ENCODE peak calls at places on chromosomes 3 and 15, in five cellular contexts. F is cardiac fibroblast, U is fibroblast of pulmonary artery, J is right lobe of liver, W is activated B cell treated with CpG ODN at 0.5 μM for 24 hours. Y is an unnamed sample.

GRCh38 chr3:146803746-146804145 is 198.6 kb upstream of the PLSCR5 start:
- DNase-seq in F (peak; percentile 94), U (peak; percentile 80), J (no peak), W (no peak), Y (no peak)

GRCh38 chr15:96138985-96139384 is 191.5 kb upstream of the NR2F2 start:
- DNase-seq in F (no peak), U (no peak), J (no peak), W (no peak), Y (no peak)

GRCh38 chr3:119145500-119146167 is at the start of gene TEX55:
- DNase-seq in F (peak; percentile 69), U (peak; percentile 66), J (no peak), W (no peak), Y (no peak)

GRCh38 chr15:94042163-94042954 is 189.0 kb upstream of the MCTP2 start:
- DNase-seq in F (peak; percentile 60), U (peak; percentile 71), J (no peak), W (no peak), Y (no peak)

GRCh38 chr3:119276657-119277056 is 17.5 kb upstream of the ARHGAP31 start:
- DNase-seq in F (no peak), U (no peak), J (no peak), W (no peak), Y (no peak)

GRCh38 chr3:179526989-179527391 is 35.7 kb upstream of the ACTL6A start:
- DNase-seq in F (peak; percentile 83), U (peak; percentile 94), J (no peak), W (no peak), Y (no peak)

GRCh38 chr15:48581221-48581620 is 64.3 kb downstream of the FBN1 start:
- DNase-seq in F (peak; percentile 61), U (peak; percentile 48), J (no peak), W (no peak), Y (no peak)

GRCh38 chr15:88915354-88915753 is 2.2 kb upstream of the MFGE8 start:
- DNase-seq in F (no peak), U (no peak), J (no peak), W (no peak), Y (no peak)

GRCh38 chr3:105781871-105782270 is 86.9 kb downstream of the CBLB start:
- DNase-seq in F (peak; percentile 54), U (peak; percentile 27), J (no peak), W (no peak), Y (no peak)

GRCh38 chr15:68592548-68592947 is 13.8 kb downstream of the CORO2B start:
- DNase-seq in F (peak; percentile 62), U (no peak), J (no peak), W (no peak), Y (no peak)

GRCh38 chr3:188472331-188472730 is 318.4 kb downstream of the LPP start:
- DNase-seq in F (peak; percentile 55), U (no peak), J (no peak), W (no peak), Y (no peak)

GRCh38 chr15:88894819-88895767 is at the start of gene HAPLN3:
- DNase-seq in F (peak; percentile 46), U (peak; percentile 40), J (no peak), W (peak; percentile 32), Y (no peak)

GRCh38 chr3:44942202-44942921 is 33.6 kb downstream of the ZDHHC3 start:
- DNase-seq in F (peak; percentile 72), U (peak; percentile 29), J (no peak), W (no peak), Y (no peak)

GRCh38 chr3:71492969-71493368 is 90.6 kb downstream of the FOXP1 start:
- DNase-seq in F (no peak), U (no peak), J (no peak), W (no peak), Y (no peak)

GRCh38 chr15:80404719-80405553 is 754 bp downstream of the ARNT2 start:
- DNase-seq in F (no peak), U (no peak), J (no peak), W (no peak), Y (no peak)

GRCh38 chr3:120203016-120203415 is 82.0 kb downstream of the GPR156 start:
- DNase-seq in F (peak; percentile 89), U (peak; percentile 95), J (no peak), W (no peak), Y (no peak)

GRCh38 chr15:78681306-78682012 is 40.4 kb upstream of the CHRNB4 start:
- DNase-seq in F (no peak), U (no peak), J (no peak), W (no peak), Y (no peak)

GRCh38 chr3:195189821-195190220 is 81.1 kb downstream of the XXYLT1 start:
- DNase-seq in F (no peak), U (no peak), J (no peak), W (no peak), Y (no peak)

GRCh38 chr3:59425371-59425770 is 375.5 kb upstream of the CFAP20DC start:
- DNase-seq in F (peak; percentile 80), U (peak; percentile 64), J (no peak), W (no peak), Y (no peak)

GRCh38 chr15:61080209-61081027 is 148.7 kb downstream of the RORA start:
- DNase-seq in F (no peak), U (no peak), J (no peak), W (no peak), Y (no peak)

GRCh38 chr3:55487376-55488241 is 503 bp upstream of the WNT5A start:
- DNase-seq in F (peak; percentile 79), U (peak; percentile 70), J (peak; percentile 65), W (no peak), Y (no peak)

GRCh38 chr15:101153801-101154656 is 97.8 kb downstream of the CHSY1 start:
- DNase-seq in F (no peak), U (no peak), J (no peak), W (no peak), Y (peak; percentile 12)

GRCh38 chr15:101149864-101150722 is 101.8 kb downstream of the CHSY1 start:
- DNase-seq in F (no peak), U (no peak), J (no peak), W (no peak), Y (no peak)

GRCh38 chr15:101150723-101151040 is 101.2 kb downstream of the CHSY1 start:
- DNase-seq in F (no peak), U (no peak), J (no peak), W (no peak), Y (no peak)

GRCh38 chr15:101151286-101151685 is 100.6 kb downstream of the CHSY1 start:
- DNase-seq in F (no peak), U (no peak), J (no peak), W (no peak), Y (no peak)

GRCh38 chr15:101152914-101153313 is 98.9 kb downstream of the CHSY1 start:
- DNase-seq in F (no peak), U (no peak), J (no peak), W (no peak), Y (no peak)
- TF ChIP-seq CTCF in F (peak; percentile 46), U (peak; percentile 36), J (no peak), W (no peak), Y (peak; percentile 78)

GRCh38 chr3:98339031-98339430 is 14.6 kb upstream of the OR5K4 start:
- DNase-seq in F (no peak), U (no peak), J (no peak), W (no peak), Y (no peak)

GRCh38 chr3:98341758-98342157 is 11.9 kb upstream of the OR5K4 start:
- DNase-seq in F (no peak), U (no peak), J (no peak), W (no peak), Y (no peak)

DNA sequence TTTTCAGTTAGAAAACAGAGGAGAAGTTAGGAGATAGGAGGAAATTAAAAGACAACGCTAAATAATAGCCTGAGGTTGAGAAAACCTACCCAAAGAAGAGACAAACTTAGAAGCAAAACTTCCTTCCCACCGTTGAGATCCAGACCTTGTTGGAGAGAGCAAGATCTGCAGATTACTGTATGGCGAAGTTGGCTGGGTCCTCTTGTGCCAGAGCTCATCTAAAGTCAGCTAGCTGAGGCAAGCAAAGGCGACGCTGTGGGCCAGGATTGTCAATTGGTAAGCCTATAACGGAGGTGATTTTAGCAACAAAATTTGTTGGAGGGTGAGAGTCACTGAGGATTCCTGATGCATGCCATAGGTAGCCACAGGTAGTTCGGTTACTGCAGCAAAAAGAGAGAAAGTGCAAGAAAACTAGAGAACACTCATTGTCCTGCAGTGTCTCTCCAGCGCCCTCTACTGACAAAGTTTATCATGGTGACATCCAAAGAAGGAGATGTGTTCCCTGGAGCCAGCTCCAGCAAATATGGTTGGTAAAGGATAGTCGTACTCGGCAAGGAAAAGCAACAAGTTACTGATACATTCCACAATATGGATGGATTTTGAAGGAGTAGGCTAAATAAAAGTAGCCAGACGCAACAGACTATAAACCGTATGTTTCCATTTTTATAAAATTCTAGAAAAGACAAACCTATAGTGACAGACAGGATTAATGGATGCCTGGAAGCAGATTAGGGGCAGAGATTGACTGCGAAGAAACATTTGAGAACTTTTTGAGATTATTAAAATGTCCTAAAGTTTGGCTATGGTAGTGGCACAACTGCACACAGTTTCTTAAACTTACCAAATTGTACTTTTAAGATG is 9.8 kb upstream of the OR5K4 start:
- DNase-seq in F (peak; percentile 48), U (peak; percentile 46), J (no peak), W (no peak), Y (no peak)
- TF ChIP-seq CTCF in F (peak; percentile 59), U (peak; percentile 60), J (peak; percentile 75), W (no peak), Y (peak; percentile 83)

GRCh38 chr15:70214266-70214665 is 116.5 kb upstream of the TLE3 start:
- DNase-seq in F (no peak), U (no peak), J (no peak), W (no peak), Y (no peak)
- TF ChIP-seq CTCF in F (no peak), U (no peak), J (no peak), W (no peak), Y (peak; percentile 11)

GRCh38 chr3:176814252-176814651 is 383.0 kb downstream of the TBL1XR1 start:
- DNase-seq in F (peak; percentile 64), U (peak; percentile 51), J (peak; percentile 62), W (no peak), Y (no peak)

GRCh38 chr3:176816937-176817336 is 380.3 kb downstream of the TBL1XR1 start:
- DNase-seq in F (no peak), U (no peak), J (no peak), W (no peak), Y (no peak)
- TF ChIP-seq CTCF in F (no peak), U (no peak), J (no peak), W (no peak), Y (no peak)

Y was measured in CD14-positive monocyte.